ENCODE peak calls at places on chromosomes 5 and 9, in four cellular contexts. O is M059J, M is HEK293T, X is A673. W is an unnamed sample.

GRCh38 chr5:15694694-15695093 is 194.7 kb downstream of the FBXL7 start:
- DNase-seq in O (peak), M (no peak), X (no peak), W (peak)

GRCh38 chr9:71819115-71819739 is 50.9 kb upstream of the CEMIP2 start:
- DNase-seq in O (peak), M (peak), X (peak), W (peak)

GRCh38 chr5:59287884-59288283 is 605.6 kb downstream of the PDE4D start:
- DNase-seq in O (no peak), M (no peak), X (no peak), W (no peak)

GRCh38 chr9:35611230-35611797 is 6.3 kb downstream of the TESK1 start:
- DNase-seq in O (peak), M (peak), X (peak), W (no peak)

GRCh38 chr5:157431544-157432200 is 28.3 kb upstream of the NIPAL4 start:
- DNase-seq in O (peak), M (no peak), X (peak), W (peak)

GRCh38 chr5:171128136-171128535 is 180.9 kb upstream of the TLX3 start:
- DNase-seq in O (no peak), M (no peak), X (no peak), W (no peak)

GRCh38 chr5:135831439-135832262 is 2.8 kb upstream of the SLC25A48 start:
- DNase-seq in O (no peak), M (no peak), X (no peak), W (no peak)

GRCh38 chr5:143297756-143298155 is 105.7 kb downstream of the NR3C1 start:
- DNase-seq in O (no peak), M (no peak), X (no peak), W (no peak)